ENCODE peak calls at places on chromosomes 5 and 9, in four cellular contexts. H, B, D and Y are unnamed samples.

GRCh38 chr5:136731241-136731885 is 366.0 kb upstream of the TRPC7 start:
- DNase-seq in H (no peak), B (no peak), D (no peak), Y (no peak)

GRCh38 chr9:110050925-110051355 is 157.0 kb downstream of the C9orf152 start:
- DNase-seq in H (peak; percentile 81), B (no peak), D (peak; percentile 18), Y (no peak)

GRCh38 chr5:82347213-82347947 is 69.2 kb upstream of the RPS23 start:
- DNase-seq in H (no peak), B (peak; percentile 25), D (no peak), Y (no peak)

GRCh38 chr9:90999425-91000397 is 198.1 kb downstream of the SYK start:
- DNase-seq in H (no peak), B (no peak), D (no peak), Y (no peak)

GRCh38 chr5:143056331-143056689 is 286.1 kb downstream of the ARHGAP26 start:
- DNase-seq in H (no peak), B (no peak), D (no peak), Y (no peak)

GRCh38 chr9:77712533-77713130 is 64.5 kb upstream of the GNA14 start:
- DNase-seq in H (peak; percentile 60), B (no peak), D (no peak), Y (no peak)

GRCh38 chr5:485943-486491 is 38.2 kb downstream of the SLC9A3 start:
- DNase-seq in H (no peak), B (no peak), D (no peak), Y (no peak)

GRCh38 chr5:61808884-61809283 is 476.8 kb downstream of the ZSWIM6 start:
- DNase-seq in H (no peak), B (no peak), D (no peak), Y (no peak)

GRCh38 chr9:36686471-36686870 is 113.8 kb downstream of the MELK start:
- DNase-seq in H (no peak), B (no peak), D (no peak), Y (no peak)